ENCODE peak calls at places on chromosome 13, in five cellular contexts. C, E, U, H and J are unnamed samples.

GRCh38 chr13:40777166-40777956 is 6.4 kb upstream of the MRPS31 start:
- DNase-seq in C (no peak), E (no peak), U (peak), H (peak), J (peak)

GRCh38 chr13:114077121-114077937 is 55.1 kb downstream of the RASA3 start:
- DNase-seq in C (no peak), E (peak), U (no peak), H (no peak), J (no peak)

GRCh38 chr13:100875392-100876043 is 200.9 kb upstream of the TMTC4 start:
- DNase-seq in C (no peak), E (no peak), U (peak), H (peak), J (peak)

GRCh38 chr13:59458908-59459579 is 704.7 kb downstream of the DIAPH3 start:
- DNase-seq in C (no peak), E (no peak), U (peak), H (peak), J (peak)

GRCh38 chr13:42048323-42048624 is 174 bp upstream of the DGKH start:
- DNase-seq in C (no peak), E (no peak), U (no peak), H (no peak), J (no peak)

GRCh38 chr13:50365300-50365682 is 350.0 kb downstream of the KCNRG start:
- DNase-seq in C (no peak), E (no peak), U (no peak), H (no peak), J (peak)

GRCh38 chr13:90293793-90294361 is 1053.6 kb upstream of the MIR17HG start:
- DNase-seq in C (no peak), E (no peak), U (no peak), H (peak), J (no peak)

GRCh38 chr13:95954266-95954665 is 98.9 kb downstream of the UGGT2 start:
- DNase-seq in C (no peak), E (no peak), U (no peak), H (no peak), J (no peak)

GRCh38 chr13:95378603-95379002 is 77.4 kb upstream of the ABCC4 start:
- DNase-seq in C (no peak), E (no peak), U (no peak), H (no peak), J (no peak)

GRCh38 chr13:100493418-100493817 is 95.2 kb downstream of the GGACT start:
- DNase-seq in C (no peak), E (no peak), U (no peak), H (no peak), J (no peak)

GRCh38 chr13:79281335-79281734 is 124.7 kb downstream of the RBM26 start:
- DNase-seq in C (no peak), E (no peak), U (no peak), H (no peak), J (no peak)

GRCh38 chr13:51942189-51942588 is 69.1 kb downstream of the ATP7B start:
- DNase-seq in C (no peak), E (no peak), U (no peak), H (no peak), J (no peak)

GRCh38 chr13:33261426-33262068 is 24.0 kb downstream of the STARD13 start:
- DNase-seq in C (no peak), E (no peak), U (no peak), H (no peak), J (no peak)

GRCh38 chr13:93328943-93329342 is 102.3 kb downstream of the GPC6 start:
- DNase-seq in C (no peak), E (no peak), U (no peak), H (no peak), J (no peak)

GRCh38 chr13:59747529-59747928 is 416.2 kb downstream of the DIAPH3 start:
- DNase-seq in C (no peak), E (no peak), U (peak), H (no peak), J (peak)

GRCh38 chr13:112771877-112772538 is 82.2 kb downstream of the ATP11A start:
- DNase-seq in C (no peak), E (no peak), U (no peak), H (no peak), J (no peak)

GRCh38 chr13:40974460-40975407 is 44.4 kb downstream of the ELF1 start:
- DNase-seq in C (no peak), E (no peak), U (peak), H (peak), J (peak)

GRCh38 chr13:29936961-29937360 is 86.5 kb upstream of the UBL3 start:
- DNase-seq in C (no peak), E (no peak), U (no peak), H (no peak), J (no peak)

GRCh38 chr13:75836441-75836840 is 200.3 kb downstream of the LMO7 start:
- DNase-seq in C (no peak), E (no peak), U (no peak), H (no peak), J (no peak)

GRCh38 chr13:77001963-77002587 is 10.2 kb downstream of the CLN5 start:
- DNase-seq in C (no peak), E (no peak), U (no peak), H (no peak), J (no peak)

GRCh38 chr13:30576528-30576927 is 41.2 kb upstream of the USPL1 start:
- DNase-seq in C (no peak), E (no peak), U (peak), H (peak), J (peak)

GRCh38 chr13:31908696-31909386 is 122.7 kb upstream of the FRY start:
- DNase-seq in C (no peak), E (no peak), U (no peak), H (no peak), J (no peak)

GRCh38 chr13:25493930-25494707 is 122.3 kb downstream of the ATP8A2 start:
- DNase-seq in C (no peak), E (no peak), U (no peak), H (no peak), J (no peak)

GRCh38 chr13:71320452-71320851 is 546.6 kb downstream of the DACH1 start:
- DNase-seq in C (no peak), E (no peak), U (no peak), H (no peak), J (peak)

GRCh38 chr13:97878421-97879375 is 74.8 kb upstream of the IPO5 start:
- DNase-seq in C (no peak), E (no peak), U (peak), H (no peak), J (peak)

GRCh38 chr13:67619987-67620386 is 389.9 kb upstream of the PCDH9 start:
- DNase-seq in C (no peak), E (no peak), U (no peak), H (no peak), J (peak)

GRCh38 chr13:51542358-51542972 is 41.8 kb upstream of the WDFY2 start:
- DNase-seq in C (no peak), E (no peak), U (no peak), H (no peak), J (no peak)

GRCh38 chr13:66805657-66806056 is 424.5 kb downstream of the PCDH9 start:
- DNase-seq in C (no peak), E (no peak), U (peak), H (peak), J (peak)

GRCh38 chr13:37369618-37370017 is 228.9 kb downstream of the POSTN start:
- DNase-seq in C (no peak), E (no peak), U (peak), H (peak), J (peak)

GRCh38 chr13:27583645-27584044 is 36.7 kb downstream of the LNX2 start:
- DNase-seq in C (no peak), E (no peak), U (peak), H (peak), J (peak)

GRCh38 chr13:30718661-30719520 is 16.5 kb upstream of the ALOX5AP start:
- DNase-seq in C (no peak), E (no peak), U (peak), H (peak), J (peak)

GRCh38 chr13:66748712-66749111 is 481.4 kb downstream of the PCDH9 start:
- DNase-seq in C (no peak), E (no peak), U (no peak), H (no peak), J (peak)

GRCh38 chr13:110276553-110276950 is 30.4 kb downstream of the COL4A1 start:
- DNase-seq in C (no peak), E (no peak), U (no peak), H (no peak), J (no peak)

GRCh38 chr13:40052954-40053353 is 397.5 kb downstream of the COG6 start:
- DNase-seq in C (no peak), E (no peak), U (no peak), H (no peak), J (no peak)